ENCODE peak calls at places on chromosomes 11 and 22, in eight cellular contexts. One of them, this sample, is unnamed.

GRCh38 chr11:23732026-23732425 is 764.8 kb upstream of the LUZP2 start:
- DNase-seq in cardiac muscle cell: no peak
- DNase-seq in WTC11: no peak
- DNase-seq in right cardiac atrium: no peak
- DNase-seq in non-pigmented ciliary epithelial cell: no peak
- DNase-seq in Panc1: no peak
- DNase-seq in AG10803: no peak
- DNase-seq in stimulated activated CD4-positive, alpha-beta T cell treated with anti-CD3 and anti-CD28 coated beads, Interleukin-2, amount 100 ng/mL, for 48 hours: no peak
- DNase-seq in this sample: no peak

GRCh38 chr11:113308601-113309000 is 5.8 kb upstream of the TTC12 start:
- DNase-seq in right cardiac atrium: no peak
- DNase-seq in non-pigmented ciliary epithelial cell: no peak
- DNase-seq in WTC11: no peak
- DNase-seq in stimulated activated CD4-positive, alpha-beta T cell treated with anti-CD3 and anti-CD28 coated beads, Interleukin-2, amount 100 ng/mL, for 48 hours: no peak
- DNase-seq in Panc1: no peak
- DNase-seq in cardiac muscle cell: no peak
- DNase-seq in AG10803: no peak
- DNase-seq in this sample: no peak

GRCh38 chr11:130999086-130999485 is 82.8 kb upstream of the SNX19 start:
- DNase-seq in Panc1: no peak
- DNase-seq in cardiac muscle cell: no peak
- DNase-seq in right cardiac atrium: no peak
- DNase-seq in AG10803: peak
- DNase-seq in stimulated activated CD4-positive, alpha-beta T cell treated with anti-CD3 and anti-CD28 coated beads, Interleukin-2, amount 100 ng/mL, for 48 hours: no peak
- DNase-seq in WTC11: no peak
- DNase-seq in non-pigmented ciliary epithelial cell: peak
- DNase-seq in this sample: no peak

GRCh38 chr11:69125861-69126260 is 29.9 kb upstream of the SMIM38 start:
- DNase-seq in non-pigmented ciliary epithelial cell: no peak
- DNase-seq in stimulated activated CD4-positive, alpha-beta T cell treated with anti-CD3 and anti-CD28 coated beads, Interleukin-2, amount 100 ng/mL, for 48 hours: no peak
- DNase-seq in right cardiac atrium: no peak
- DNase-seq in WTC11: peak
- DNase-seq in Panc1: no peak
- DNase-seq in cardiac muscle cell: no peak
- DNase-seq in AG10803: no peak
- DNase-seq in this sample: no peak

GRCh38 chr22:37163618-37164534 is 14.2 kb upstream of the IL2RB start:
- DNase-seq in non-pigmented ciliary epithelial cell: no peak
- DNase-seq in right cardiac atrium: no peak
- DNase-seq in Panc1: no peak
- DNase-seq in AG10803: no peak
- DNase-seq in stimulated activated CD4-positive, alpha-beta T cell treated with anti-CD3 and anti-CD28 coated beads, Interleukin-2, amount 100 ng/mL, for 48 hours: peak
- DNase-seq in cardiac muscle cell: no peak
- DNase-seq in WTC11: no peak
- DNase-seq in this sample: no peak

GRCh38 chr11:1392111-1392510 is 2.4 kb downstream of the BRSK2 start:
- DNase-seq in cardiac muscle cell: no peak
- DNase-seq in right cardiac atrium: peak
- DNase-seq in non-pigmented ciliary epithelial cell: no peak
- DNase-seq in stimulated activated CD4-positive, alpha-beta T cell treated with anti-CD3 and anti-CD28 coated beads, Interleukin-2, amount 100 ng/mL, for 48 hours: no peak
- DNase-seq in Panc1: no peak
- DNase-seq in AG10803: no peak
- DNase-seq in WTC11: no peak
- DNase-seq in this sample: no peak

GRCh38 chr11:19200410-19201201 is 1.2 kb downstream of the CSRP3 start:
- DNase-seq in AG10803: peak
- DNase-seq in non-pigmented ciliary epithelial cell: peak
- DNase-seq in Panc1: no peak
- DNase-seq in right cardiac atrium: peak
- DNase-seq in cardiac muscle cell: no peak
- DNase-seq in stimulated activated CD4-positive, alpha-beta T cell treated with anti-CD3 and anti-CD28 coated beads, Interleukin-2, amount 100 ng/mL, for 48 hours: no peak
- DNase-seq in WTC11: no peak
- DNase-seq in this sample: peak

GRCh38 chr11:43933608-43934358 is 8.7 kb upstream of the C11orf96 start:
- DNase-seq in stimulated activated CD4-positive, alpha-beta T cell treated with anti-CD3 and anti-CD28 coated beads, Interleukin-2, amount 100 ng/mL, for 48 hours: no peak
- DNase-seq in right cardiac atrium: peak
- DNase-seq in non-pigmented ciliary epithelial cell: no peak
- DNase-seq in Panc1: no peak
- DNase-seq in cardiac muscle cell: no peak
- DNase-seq in WTC11: no peak
- DNase-seq in AG10803: no peak
- DNase-seq in this sample: no peak

GRCh38 chr11:133830931-133831907 is 14.1 kb downstream of the SPATA19 start:
- DNase-seq in AG10803: no peak
- DNase-seq in right cardiac atrium: no peak
- DNase-seq in WTC11: peak
- DNase-seq in non-pigmented ciliary epithelial cell: no peak
- DNase-seq in Panc1: no peak
- DNase-seq in cardiac muscle cell: no peak
- DNase-seq in stimulated activated CD4-positive, alpha-beta T cell treated with anti-CD3 and anti-CD28 coated beads, Interleukin-2, amount 100 ng/mL, for 48 hours: no peak
- DNase-seq in this sample: no peak

GRCh38 chr11:69832561-69833413 is 13.6 kb upstream of the FGF3 start:
- DNase-seq in WTC11: no peak
- DNase-seq in AG10803: no peak
- DNase-seq in right cardiac atrium: no peak
- DNase-seq in cardiac muscle cell: peak
- DNase-seq in Panc1: no peak
- DNase-seq in non-pigmented ciliary epithelial cell: no peak
- DNase-seq in stimulated activated CD4-positive, alpha-beta T cell treated with anti-CD3 and anti-CD28 coated beads, Interleukin-2, amount 100 ng/mL, for 48 hours: no peak
- DNase-seq in this sample: no peak

GRCh38 chr11:46948378-46949131 is 12.0 kb downstream of the CSTPP1 start:
- DNase-seq in AG10803: peak
- DNase-seq in WTC11: no peak
- DNase-seq in stimulated activated CD4-positive, alpha-beta T cell treated with anti-CD3 and anti-CD28 coated beads, Interleukin-2, amount 100 ng/mL, for 48 hours: no peak
- DNase-seq in cardiac muscle cell: no peak
- DNase-seq in non-pigmented ciliary epithelial cell: peak
- DNase-seq in right cardiac atrium: no peak
- DNase-seq in Panc1: no peak
- DNase-seq in this sample: peak

GRCh38 chr22:21762712-21763581 is 27.4 kb upstream of the YPEL1 start:
- DNase-seq in Panc1: no peak
- DNase-seq in right cardiac atrium: no peak
- DNase-seq in non-pigmented ciliary epithelial cell: no peak
- DNase-seq in AG10803: no peak
- DNase-seq in cardiac muscle cell: no peak
- DNase-seq in WTC11: no peak
- DNase-seq in stimulated activated CD4-positive, alpha-beta T cell treated with anti-CD3 and anti-CD28 coated beads, Interleukin-2, amount 100 ng/mL, for 48 hours: peak
- DNase-seq in this sample: no peak

GRCh38 chr11:122748968-122749687 is 89.2 kb upstream of the CRTAM start:
- DNase-seq in cardiac muscle cell: peak
- DNase-seq in AG10803: peak
- DNase-seq in right cardiac atrium: peak
- DNase-seq in WTC11: no peak
- DNase-seq in Panc1: no peak
- DNase-seq in stimulated activated CD4-positive, alpha-beta T cell treated with anti-CD3 and anti-CD28 coated beads, Interleukin-2, amount 100 ng/mL, for 48 hours: peak
- DNase-seq in non-pigmented ciliary epithelial cell: peak
- DNase-seq in this sample: peak

GRCh38 chr11:36326524-36327419 is 30.7 kb downstream of the PRR5L start:
- DNase-seq in Panc1: no peak
- DNase-seq in non-pigmented ciliary epithelial cell: no peak
- DNase-seq in right cardiac atrium: no peak
- DNase-seq in cardiac muscle cell: no peak
- DNase-seq in WTC11: no peak
- DNase-seq in stimulated activated CD4-positive, alpha-beta T cell treated with anti-CD3 and anti-CD28 coated beads, Interleukin-2, amount 100 ng/mL, for 48 hours: no peak
- DNase-seq in AG10803: no peak
- DNase-seq in this sample: no peak

GRCh38 chr11:15730617-15731385 is 616.1 kb downstream of the INSC start:
- DNase-seq in Panc1: no peak
- DNase-seq in right cardiac atrium: peak
- DNase-seq in AG10803: no peak
- DNase-seq in non-pigmented ciliary epithelial cell: no peak
- DNase-seq in cardiac muscle cell: no peak
- DNase-seq in WTC11: no peak
- DNase-seq in stimulated activated CD4-positive, alpha-beta T cell treated with anti-CD3 and anti-CD28 coated beads, Interleukin-2, amount 100 ng/mL, for 48 hours: no peak
- DNase-seq in this sample: no peak

GRCh38 chr11:10761085-10761698 is 10.1 kb downstream of the CTR9 start:
- DNase-seq in cardiac muscle cell: no peak
- DNase-seq in AG10803: no peak
- DNase-seq in WTC11: no peak
- DNase-seq in non-pigmented ciliary epithelial cell: no peak
- DNase-seq in right cardiac atrium: no peak
- DNase-seq in stimulated activated CD4-positive, alpha-beta T cell treated with anti-CD3 and anti-CD28 coated beads, Interleukin-2, amount 100 ng/mL, for 48 hours: no peak
- DNase-seq in Panc1: no peak
- DNase-seq in this sample: no peak

GRCh38 chr22:39519681-39520053 is 695 bp upstream of the ATF4 start:
- DNase-seq in right cardiac atrium: peak
- DNase-seq in WTC11: peak
- DNase-seq in cardiac muscle cell: peak
- DNase-seq in Panc1: no peak
- DNase-seq in non-pigmented ciliary epithelial cell: no peak
- DNase-seq in AG10803: peak
- DNase-seq in stimulated activated CD4-positive, alpha-beta T cell treated with anti-CD3 and anti-CD28 coated beads, Interleukin-2, amount 100 ng/mL, for 48 hours: no peak
- DNase-seq in this sample: no peak